ENCODE peak calls at places on chromosomes 2 and 18, in seven cellular contexts. One of them, this sample, is unnamed.

GRCh38 chr18:58871514-58872490 is 7.1 kb downstream of the ZNF532 start:
- DNase-seq in SK-MEL-5: no peak
- DNase-seq in stimulated activated CD8-positive, alpha-beta memory T cell treated with anti-CD3 and anti-CD28 coated beads, Interleukin-4, amount 100 ng/mL, for 1 hour: no peak
- DNase-seq in neural progenitor cell: no peak
- DNase-seq in activated T-helper 1 cell treated with anti-CD3 and anti-CD28 coated beads, Interleukin-2, amount 50 U/mL, for 16 hours: no peak
- DNase-seq in naive thymus-derived CD8-positive, alpha-beta T cell: no peak
- DNase-seq in HEK293T: no peak
- DNase-seq in this sample: no peak

GRCh38 chr2:218578272-218578877 is 9.7 kb downstream of the CNOT9 start:
- DNase-seq in HEK293T: no peak
- DNase-seq in SK-MEL-5: no peak
- DNase-seq in stimulated activated CD8-positive, alpha-beta memory T cell treated with anti-CD3 and anti-CD28 coated beads, Interleukin-4, amount 100 ng/mL, for 1 hour: no peak
- DNase-seq in activated T-helper 1 cell treated with anti-CD3 and anti-CD28 coated beads, Interleukin-2, amount 50 U/mL, for 16 hours: no peak
- DNase-seq in neural progenitor cell: no peak
- DNase-seq in naive thymus-derived CD8-positive, alpha-beta T cell: no peak
- DNase-seq in this sample: no peak

GRCh38 chr18:33706391-33706790 is 128.4 kb downstream of the ASXL3 start:
- DNase-seq in neural progenitor cell: no peak
- DNase-seq in SK-MEL-5: no peak
- DNase-seq in naive thymus-derived CD8-positive, alpha-beta T cell: no peak
- DNase-seq in stimulated activated CD8-positive, alpha-beta memory T cell treated with anti-CD3 and anti-CD28 coated beads, Interleukin-4, amount 100 ng/mL, for 1 hour: no peak
- DNase-seq in activated T-helper 1 cell treated with anti-CD3 and anti-CD28 coated beads, Interleukin-2, amount 50 U/mL, for 16 hours: no peak
- DNase-seq in HEK293T: no peak
- DNase-seq in this sample: no peak

GRCh38 chr18:61946449-61946848 is 53.6 kb upstream of the RNF152 start:
- DNase-seq in stimulated activated CD8-positive, alpha-beta memory T cell treated with anti-CD3 and anti-CD28 coated beads, Interleukin-4, amount 100 ng/mL, for 1 hour: no peak
- DNase-seq in neural progenitor cell: no peak
- DNase-seq in HEK293T: no peak
- DNase-seq in SK-MEL-5: no peak
- DNase-seq in activated T-helper 1 cell treated with anti-CD3 and anti-CD28 coated beads, Interleukin-2, amount 50 U/mL, for 16 hours: no peak
- DNase-seq in naive thymus-derived CD8-positive, alpha-beta T cell: no peak
- DNase-seq in this sample: no peak

GRCh38 chr2:232959139-232959538 is 53.9 kb downstream of the NGEF start:
- DNase-seq in SK-MEL-5: no peak
- DNase-seq in stimulated activated CD8-positive, alpha-beta memory T cell treated with anti-CD3 and anti-CD28 coated beads, Interleukin-4, amount 100 ng/mL, for 1 hour: no peak
- DNase-seq in HEK293T: no peak
- DNase-seq in naive thymus-derived CD8-positive, alpha-beta T cell: no peak
- DNase-seq in activated T-helper 1 cell treated with anti-CD3 and anti-CD28 coated beads, Interleukin-2, amount 50 U/mL, for 16 hours: no peak
- DNase-seq in neural progenitor cell: no peak
- DNase-seq in this sample: no peak

GRCh38 chr18:46715062-46715461 is 41.8 kb downstream of the ST8SIA5 start:
- DNase-seq in HEK293T: no peak
- DNase-seq in neural progenitor cell: peak; percentile 32
- DNase-seq in naive thymus-derived CD8-positive, alpha-beta T cell: no peak
- DNase-seq in stimulated activated CD8-positive, alpha-beta memory T cell treated with anti-CD3 and anti-CD28 coated beads, Interleukin-4, amount 100 ng/mL, for 1 hour: no peak
- DNase-seq in SK-MEL-5: no peak
- DNase-seq in activated T-helper 1 cell treated with anti-CD3 and anti-CD28 coated beads, Interleukin-2, amount 50 U/mL, for 16 hours: no peak
- DNase-seq in this sample: no peak

GRCh38 chr2:939936-940620 is 10.6 kb upstream of the SNTG2 start:
- DNase-seq in activated T-helper 1 cell treated with anti-CD3 and anti-CD28 coated beads, Interleukin-2, amount 50 U/mL, for 16 hours: no peak
- DNase-seq in stimulated activated CD8-positive, alpha-beta memory T cell treated with anti-CD3 and anti-CD28 coated beads, Interleukin-4, amount 100 ng/mL, for 1 hour: no peak
- DNase-seq in naive thymus-derived CD8-positive, alpha-beta T cell: no peak
- DNase-seq in HEK293T: no peak
- DNase-seq in neural progenitor cell: no peak
- DNase-seq in SK-MEL-5: no peak
- DNase-seq in this sample: no peak

GRCh38 chr2:238777369-238778067 is 70.4 kb upstream of the TWIST2 start:
- DNase-seq in activated T-helper 1 cell treated with anti-CD3 and anti-CD28 coated beads, Interleukin-2, amount 50 U/mL, for 16 hours: no peak
- DNase-seq in neural progenitor cell: no peak
- DNase-seq in SK-MEL-5: no peak
- DNase-seq in naive thymus-derived CD8-positive, alpha-beta T cell: no peak
- DNase-seq in HEK293T: no peak
- DNase-seq in stimulated activated CD8-positive, alpha-beta memory T cell treated with anti-CD3 and anti-CD28 coated beads, Interleukin-4, amount 100 ng/mL, for 1 hour: no peak
- DNase-seq in this sample: no peak

GRCh38 chr2:43399515-43400245 is 173.3 kb upstream of the ZFP36L2 start:
- DNase-seq in naive thymus-derived CD8-positive, alpha-beta T cell: no peak
- DNase-seq in SK-MEL-5: no peak
- DNase-seq in neural progenitor cell: no peak
- DNase-seq in stimulated activated CD8-positive, alpha-beta memory T cell treated with anti-CD3 and anti-CD28 coated beads, Interleukin-4, amount 100 ng/mL, for 1 hour: no peak
- DNase-seq in HEK293T: no peak
- DNase-seq in activated T-helper 1 cell treated with anti-CD3 and anti-CD28 coated beads, Interleukin-2, amount 50 U/mL, for 16 hours: no peak
- DNase-seq in this sample: no peak

GRCh38 chr2:27860111-27860510 is 30.1 kb downstream of the RBKS start:
- DNase-seq in neural progenitor cell: no peak
- DNase-seq in naive thymus-derived CD8-positive, alpha-beta T cell: no peak
- DNase-seq in HEK293T: no peak
- DNase-seq in activated T-helper 1 cell treated with anti-CD3 and anti-CD28 coated beads, Interleukin-2, amount 50 U/mL, for 16 hours: no peak
- DNase-seq in SK-MEL-5: no peak
- DNase-seq in stimulated activated CD8-positive, alpha-beta memory T cell treated with anti-CD3 and anti-CD28 coated beads, Interleukin-4, amount 100 ng/mL, for 1 hour: no peak
- DNase-seq in this sample: no peak

GRCh38 chr2:28528206-28528605 is 32.3 kb downstream of the PLB1 start:
- DNase-seq in naive thymus-derived CD8-positive, alpha-beta T cell: no peak
- DNase-seq in HEK293T: no peak
- DNase-seq in neural progenitor cell: no peak
- DNase-seq in activated T-helper 1 cell treated with anti-CD3 and anti-CD28 coated beads, Interleukin-2, amount 50 U/mL, for 16 hours: no peak
- DNase-seq in SK-MEL-5: no peak
- DNase-seq in stimulated activated CD8-positive, alpha-beta memory T cell treated with anti-CD3 and anti-CD28 coated beads, Interleukin-4, amount 100 ng/mL, for 1 hour: no peak
- DNase-seq in this sample: no peak

GRCh38 chr2:117087565-117088291 is 726.8 kb upstream of the DDX18 start:
- DNase-seq in SK-MEL-5: peak; percentile 43
- DNase-seq in HEK293T: no peak
- DNase-seq in stimulated activated CD8-positive, alpha-beta memory T cell treated with anti-CD3 and anti-CD28 coated beads, Interleukin-4, amount 100 ng/mL, for 1 hour: no peak
- DNase-seq in neural progenitor cell: peak; percentile 76
- DNase-seq in activated T-helper 1 cell treated with anti-CD3 and anti-CD28 coated beads, Interleukin-2, amount 50 U/mL, for 16 hours: no peak
- DNase-seq in naive thymus-derived CD8-positive, alpha-beta T cell: no peak
- DNase-seq in this sample: no peak

GRCh38 chr18:67608171-67608570 is 91.7 kb upstream of the DSEL start:
- DNase-seq in HEK293T: no peak
- DNase-seq in stimulated activated CD8-positive, alpha-beta memory T cell treated with anti-CD3 and anti-CD28 coated beads, Interleukin-4, amount 100 ng/mL, for 1 hour: no peak
- DNase-seq in naive thymus-derived CD8-positive, alpha-beta T cell: no peak
- DNase-seq in SK-MEL-5: no peak
- DNase-seq in activated T-helper 1 cell treated with anti-CD3 and anti-CD28 coated beads, Interleukin-2, amount 50 U/mL, for 16 hours: no peak
- DNase-seq in neural progenitor cell: no peak
- DNase-seq in this sample: no peak

GRCh38 chr2:73928995-73929394 is 2.3 kb downstream of the DGUOK start:
- DNase-seq in activated T-helper 1 cell treated with anti-CD3 and anti-CD28 coated beads, Interleukin-2, amount 50 U/mL, for 16 hours: no peak
- DNase-seq in stimulated activated CD8-positive, alpha-beta memory T cell treated with anti-CD3 and anti-CD28 coated beads, Interleukin-4, amount 100 ng/mL, for 1 hour: no peak
- DNase-seq in HEK293T: no peak
- DNase-seq in naive thymus-derived CD8-positive, alpha-beta T cell: no peak
- DNase-seq in SK-MEL-5: no peak
- DNase-seq in neural progenitor cell: no peak
- DNase-seq in this sample: no peak

GRCh38 chr18:58578835-58579560 is 49.9 kb downstream of the ALPK2 start:
- DNase-seq in SK-MEL-5: no peak
- DNase-seq in naive thymus-derived CD8-positive, alpha-beta T cell: peak; percentile 11
- DNase-seq in stimulated activated CD8-positive, alpha-beta memory T cell treated with anti-CD3 and anti-CD28 coated beads, Interleukin-4, amount 100 ng/mL, for 1 hour: no peak
- DNase-seq in neural progenitor cell: no peak
- DNase-seq in activated T-helper 1 cell treated with anti-CD3 and anti-CD28 coated beads, Interleukin-2, amount 50 U/mL, for 16 hours: no peak
- DNase-seq in HEK293T: no peak
- DNase-seq in this sample: no peak

GRCh38 chr2:39996653-39997080 is 217.6 kb upstream of the THUMPD2 start:
- DNase-seq in activated T-helper 1 cell treated with anti-CD3 and anti-CD28 coated beads, Interleukin-2, amount 50 U/mL, for 16 hours: no peak
- DNase-seq in neural progenitor cell: no peak
- DNase-seq in stimulated activated CD8-positive, alpha-beta memory T cell treated with anti-CD3 and anti-CD28 coated beads, Interleukin-4, amount 100 ng/mL, for 1 hour: no peak
- DNase-seq in HEK293T: no peak
- DNase-seq in SK-MEL-5: no peak
- DNase-seq in naive thymus-derived CD8-positive, alpha-beta T cell: no peak
- DNase-seq in this sample: no peak

GRCh38 chr2:35846-36245 is 10.5 kb downstream of the FAM110C start:
- DNase-seq in stimulated activated CD8-positive, alpha-beta memory T cell treated with anti-CD3 and anti-CD28 coated beads, Interleukin-4, amount 100 ng/mL, for 1 hour: no peak
- DNase-seq in naive thymus-derived CD8-positive, alpha-beta T cell: no peak
- DNase-seq in HEK293T: no peak
- DNase-seq in SK-MEL-5: no peak
- DNase-seq in activated T-helper 1 cell treated with anti-CD3 and anti-CD28 coated beads, Interleukin-2, amount 50 U/mL, for 16 hours: no peak
- DNase-seq in neural progenitor cell: no peak
- DNase-seq in this sample: no peak

GRCh38 chr2:197071790-197072436 is 145.4 kb upstream of the PGAP1 start:
- DNase-seq in stimulated activated CD8-positive, alpha-beta memory T cell treated with anti-CD3 and anti-CD28 coated beads, Interleukin-4, amount 100 ng/mL, for 1 hour: no peak
- DNase-seq in naive thymus-derived CD8-positive, alpha-beta T cell: no peak
- DNase-seq in neural progenitor cell: no peak
- DNase-seq in activated T-helper 1 cell treated with anti-CD3 and anti-CD28 coated beads, Interleukin-2, amount 50 U/mL, for 16 hours: no peak
- DNase-seq in HEK293T: no peak
- DNase-seq in SK-MEL-5: no peak
- DNase-seq in this sample: no peak

This sample was measured in erythroblast.